ENCODE peak calls at places on chromosomes 5 and 9, in seven cellular contexts. Q is Ammon's horn, F is NT2/D1, G is EH, C is mucosa of descending colon, K is NCI-H748 treated with DMSO at 0.1 percent for 48 hours, V is MCF 10A. T is an unnamed sample.

GRCh38 chr9:121750715-121751623 is 99.5 kb downstream of the DAB2IP start:
- DNase-seq in Q (peak), F (no peak), G (no peak), C (no peak), K (no peak), V (no peak), T (no peak)

GRCh38 chr5:124162782-124163532 is 583.5 kb downstream of the ZNF608 start:
- DNase-seq in Q (peak), F (no peak), G (no peak), C (peak), K (peak), V (no peak), T (peak)

GRCh38 chr5:177320879-177321278 is 9.2 kb upstream of the MXD3 start:
- DNase-seq in Q (peak), F (no peak), G (no peak), C (no peak), K (no peak), V (no peak), T (no peak)

GRCh38 chr5:173324115-173325001 is 3.9 kb downstream of the STC2 start:
- DNase-seq in Q (peak), F (no peak), G (peak), C (peak), K (no peak), V (no peak), T (no peak)

GRCh38 chr9:98520221-98520920 is 188.4 kb downstream of the GABBR2 start:
- DNase-seq in Q (no peak), F (no peak), G (peak), C (no peak), K (no peak), V (no peak), T (peak)

GRCh38 chr5:141484499-141485304 is at the start of gene PCDHGC4:
- DNase-seq in Q (no peak), F (no peak), G (no peak), C (peak), K (no peak), V (no peak), T (no peak)

GRCh38 chr5:156326718-156327259 is at the start of gene SGCD:
- DNase-seq in Q (peak), F (no peak), G (peak), C (peak), K (no peak), V (peak), T (peak)

GRCh38 chr5:15808577-15808976 is 308.6 kb downstream of the FBXL7 start:
- DNase-seq in Q (no peak), F (no peak), G (no peak), C (no peak), K (no peak), V (no peak), T (no peak)

GRCh38 chr9:129378241-129378661 is 200.2 kb upstream of the IER5L start:
- DNase-seq in Q (no peak), F (no peak), G (no peak), C (no peak), K (no peak), V (no peak), T (no peak)

GRCh38 chr5:119313876-119314605 is 41.8 kb upstream of the TNFAIP8 start:
- DNase-seq in Q (no peak), F (no peak), G (peak), C (no peak), K (no peak), V (no peak), T (no peak)

GRCh38 chr5:134236208-134236761 is 10.4 kb upstream of the PPP2CA start:
- DNase-seq in Q (no peak), F (no peak), G (no peak), C (no peak), K (no peak), V (no peak), T (no peak)

GRCh38 chr9:20562051-20562450 is 60.2 kb downstream of the MLLT3 start:
- DNase-seq in Q (no peak), F (no peak), G (no peak), C (no peak), K (no peak), V (no peak), T (peak)

GRCh38 chr5:119212666-119213065 is 141.8 kb downstream of the DMXL1 start:
- DNase-seq in Q (no peak), F (no peak), G (no peak), C (no peak), K (no peak), V (no peak), T (no peak)

GRCh38 chr5:39411051-39411450 is 13.7 kb downstream of the DAB2 start:
- DNase-seq in Q (no peak), F (no peak), G (peak), C (no peak), K (no peak), V (peak), T (peak)

GRCh38 chr9:69945671-69946141 is 97.9 kb upstream of the MAMDC2 start:
- DNase-seq in Q (peak), F (no peak), G (peak), C (peak), K (no peak), V (peak), T (peak)

GRCh38 chr5:97764700-97765099 is 581.7 kb upstream of the RIOK2 start:
- DNase-seq in Q (no peak), F (no peak), G (peak), C (no peak), K (no peak), V (peak), T (peak)

GRCh38 chr5:95519151-95519550 is 35.6 kb downstream of the SKIC3 start:
- DNase-seq in Q (no peak), F (no peak), G (no peak), C (no peak), K (no peak), V (no peak), T (no peak)

GRCh38 chr9:126612329-126612812 is 1.4 kb upstream of the LMX1B start:
- DNase-seq in Q (no peak), F (no peak), G (no peak), C (no peak), K (peak), V (peak), T (no peak)

GRCh38 chr5:53554444-53554843 is 6.0 kb upstream of the NDUFS4 start:
- DNase-seq in Q (no peak), F (no peak), G (no peak), C (no peak), K (no peak), V (no peak), T (no peak)

T was measured in ELR.